ENCODE peak calls at places on chromosome 2, in six cellular contexts. One of them, this sample, is unnamed.

GRCh38 chr2:101900375-101900774 is 91.4 kb upstream of the IL1R2 start:
- DNase-seq in DMS 273 treated with DMSO at 0.1 percent for 48 hours: no peak
- DNase-seq in activated CD8-positive, alpha-beta memory T cell treated with anti-CD3 and anti-CD28 coated beads, Interleukin-2, amount 10 ng/mL, durations not matched to agents 7 days and 5 days: no peak
- DNase-seq in germinal center: no peak
- DNase-seq in H7: no peak
- DNase-seq in NCI-H774: no peak
- DNase-seq in this sample: no peak

GRCh38 chr2:98461650-98462049 is 17.0 kb downstream of the INPP4A start:
- DNase-seq in NCI-H774: no peak
- DNase-seq in H7: no peak
- DNase-seq in DMS 273 treated with DMSO at 0.1 percent for 48 hours: no peak
- DNase-seq in activated CD8-positive, alpha-beta memory T cell treated with anti-CD3 and anti-CD28 coated beads, Interleukin-2, amount 10 ng/mL, durations not matched to agents 7 days and 5 days: peak
- DNase-seq in germinal center: no peak
- DNase-seq in this sample: no peak

GRCh38 chr2:204967199-204967995 is 422.1 kb downstream of the PARD3B start:
- DNase-seq in DMS 273 treated with DMSO at 0.1 percent for 48 hours: no peak
- DNase-seq in germinal center: no peak
- DNase-seq in NCI-H774: no peak
- DNase-seq in H7: no peak
- DNase-seq in activated CD8-positive, alpha-beta memory T cell treated with anti-CD3 and anti-CD28 coated beads, Interleukin-2, amount 10 ng/mL, durations not matched to agents 7 days and 5 days: peak
- DNase-seq in this sample: no peak

GRCh38 chr2:3730646-3731045 is 27.3 kb downstream of the DCDC2C start:
- DNase-seq in NCI-H774: no peak
- DNase-seq in activated CD8-positive, alpha-beta memory T cell treated with anti-CD3 and anti-CD28 coated beads, Interleukin-2, amount 10 ng/mL, durations not matched to agents 7 days and 5 days: no peak
- DNase-seq in H7: no peak
- DNase-seq in DMS 273 treated with DMSO at 0.1 percent for 48 hours: no peak
- DNase-seq in germinal center: no peak
- DNase-seq in this sample: no peak

GRCh38 chr2:104545055-104545454 is 308.9 kb upstream of the POU3F3 start:
- DNase-seq in NCI-H774: no peak
- DNase-seq in germinal center: no peak
- DNase-seq in activated CD8-positive, alpha-beta memory T cell treated with anti-CD3 and anti-CD28 coated beads, Interleukin-2, amount 10 ng/mL, durations not matched to agents 7 days and 5 days: no peak
- DNase-seq in DMS 273 treated with DMSO at 0.1 percent for 48 hours: no peak
- DNase-seq in H7: no peak
- DNase-seq in this sample: no peak

GRCh38 chr2:44462934-44463849 is 101.4 kb downstream of the CAMKMT start:
- DNase-seq in H7: peak
- DNase-seq in germinal center: no peak
- DNase-seq in NCI-H774: no peak
- DNase-seq in DMS 273 treated with DMSO at 0.1 percent for 48 hours: no peak
- DNase-seq in activated CD8-positive, alpha-beta memory T cell treated with anti-CD3 and anti-CD28 coated beads, Interleukin-2, amount 10 ng/mL, durations not matched to agents 7 days and 5 days: no peak
- DNase-seq in this sample: no peak

GRCh38 chr2:109375656-109376055 is 238.1 kb downstream of the SEPTIN10 start:
- DNase-seq in germinal center: no peak
- DNase-seq in activated CD8-positive, alpha-beta memory T cell treated with anti-CD3 and anti-CD28 coated beads, Interleukin-2, amount 10 ng/mL, durations not matched to agents 7 days and 5 days: no peak
- DNase-seq in DMS 273 treated with DMSO at 0.1 percent for 48 hours: no peak
- DNase-seq in NCI-H774: no peak
- DNase-seq in H7: peak
- DNase-seq in this sample: no peak

GRCh38 chr2:224014336-224014735 is 24.8 kb downstream of the SERPINE2 start:
- DNase-seq in germinal center: no peak
- DNase-seq in DMS 273 treated with DMSO at 0.1 percent for 48 hours: no peak
- DNase-seq in H7: no peak
- DNase-seq in activated CD8-positive, alpha-beta memory T cell treated with anti-CD3 and anti-CD28 coated beads, Interleukin-2, amount 10 ng/mL, durations not matched to agents 7 days and 5 days: no peak
- DNase-seq in NCI-H774: no peak
- DNase-seq in this sample: no peak

GRCh38 chr2:29450823-29451222 is 335.6 kb downstream of the CLIP4 start:
- DNase-seq in DMS 273 treated with DMSO at 0.1 percent for 48 hours: no peak
- DNase-seq in NCI-H774: peak
- DNase-seq in germinal center: no peak
- DNase-seq in activated CD8-positive, alpha-beta memory T cell treated with anti-CD3 and anti-CD28 coated beads, Interleukin-2, amount 10 ng/mL, durations not matched to agents 7 days and 5 days: no peak
- DNase-seq in H7: no peak
- DNase-seq in this sample: peak

GRCh38 chr2:238502956-238503791 is 76.4 kb downstream of the ASB1 start:
- DNase-seq in NCI-H774: no peak
- DNase-seq in germinal center: no peak
- DNase-seq in DMS 273 treated with DMSO at 0.1 percent for 48 hours: no peak
- DNase-seq in H7: peak
- DNase-seq in activated CD8-positive, alpha-beta memory T cell treated with anti-CD3 and anti-CD28 coated beads, Interleukin-2, amount 10 ng/mL, durations not matched to agents 7 days and 5 days: no peak
- DNase-seq in this sample: no peak

GRCh38 chr2:44310287-44310686 is 35.0 kb downstream of the SLC3A1 start:
- DNase-seq in H7: no peak
- DNase-seq in NCI-H774: no peak
- DNase-seq in germinal center: no peak
- DNase-seq in DMS 273 treated with DMSO at 0.1 percent for 48 hours: no peak
- DNase-seq in activated CD8-positive, alpha-beta memory T cell treated with anti-CD3 and anti-CD28 coated beads, Interleukin-2, amount 10 ng/mL, durations not matched to agents 7 days and 5 days: no peak
- DNase-seq in this sample: no peak

GRCh38 chr2:26530696-26531095 is 52.8 kb upstream of the OTOF start:
- DNase-seq in H7: no peak
- DNase-seq in DMS 273 treated with DMSO at 0.1 percent for 48 hours: no peak
- DNase-seq in germinal center: no peak
- DNase-seq in activated CD8-positive, alpha-beta memory T cell treated with anti-CD3 and anti-CD28 coated beads, Interleukin-2, amount 10 ng/mL, durations not matched to agents 7 days and 5 days: no peak
- DNase-seq in NCI-H774: no peak
- DNase-seq in this sample: no peak

GRCh38 chr2:97761192-97761591 is 47.8 kb downstream of the ZAP70 start:
- DNase-seq in germinal center: no peak
- DNase-seq in activated CD8-positive, alpha-beta memory T cell treated with anti-CD3 and anti-CD28 coated beads, Interleukin-2, amount 10 ng/mL, durations not matched to agents 7 days and 5 days: peak
- DNase-seq in DMS 273 treated with DMSO at 0.1 percent for 48 hours: no peak
- DNase-seq in H7: no peak
- DNase-seq in NCI-H774: no peak
- DNase-seq in this sample: no peak

GRCh38 chr2:217838409-217838831 is 164.4 kb downstream of the TNS1 start:
- DNase-seq in H7: no peak
- DNase-seq in NCI-H774: no peak
- DNase-seq in activated CD8-positive, alpha-beta memory T cell treated with anti-CD3 and anti-CD28 coated beads, Interleukin-2, amount 10 ng/mL, durations not matched to agents 7 days and 5 days: no peak
- DNase-seq in germinal center: no peak
- DNase-seq in DMS 273 treated with DMSO at 0.1 percent for 48 hours: no peak
- DNase-seq in this sample: no peak

GRCh38 chr2:234419726-234420125 is 77.2 kb downstream of the ARL4C start:
- DNase-seq in activated CD8-positive, alpha-beta memory T cell treated with anti-CD3 and anti-CD28 coated beads, Interleukin-2, amount 10 ng/mL, durations not matched to agents 7 days and 5 days: no peak
- DNase-seq in DMS 273 treated with DMSO at 0.1 percent for 48 hours: no peak
- DNase-seq in H7: no peak
- DNase-seq in germinal center: no peak
- DNase-seq in NCI-H774: no peak
- DNase-seq in this sample: no peak

GRCh38 chr2:119483896-119484718 is 40.2 kb downstream of the SCTR start:
- DNase-seq in activated CD8-positive, alpha-beta memory T cell treated with anti-CD3 and anti-CD28 coated beads, Interleukin-2, amount 10 ng/mL, durations not matched to agents 7 days and 5 days: peak
- DNase-seq in DMS 273 treated with DMSO at 0.1 percent for 48 hours: no peak
- DNase-seq in germinal center: no peak
- DNase-seq in H7: no peak
- DNase-seq in NCI-H774: no peak
- DNase-seq in this sample: no peak

GRCh38 chr2:98730053-98730850 is 680 bp downstream of the MGAT4A start:
- DNase-seq in DMS 273 treated with DMSO at 0.1 percent for 48 hours: no peak
- DNase-seq in germinal center: peak
- DNase-seq in activated CD8-positive, alpha-beta memory T cell treated with anti-CD3 and anti-CD28 coated beads, Interleukin-2, amount 10 ng/mL, durations not matched to agents 7 days and 5 days: peak
- DNase-seq in H7: peak
- DNase-seq in NCI-H774: peak
- DNase-seq in this sample: no peak

GRCh38 chr2:228318218-228318617 is 136.7 kb upstream of the SPHKAP start:
- DNase-seq in DMS 273 treated with DMSO at 0.1 percent for 48 hours: peak
- DNase-seq in H7: peak
- DNase-seq in activated CD8-positive, alpha-beta memory T cell treated with anti-CD3 and anti-CD28 coated beads, Interleukin-2, amount 10 ng/mL, durations not matched to agents 7 days and 5 days: no peak
- DNase-seq in NCI-H774: no peak
- DNase-seq in germinal center: no peak
- DNase-seq in this sample: peak

GRCh38 chr2:8980096-8980495 is 23.4 kb downstream of the MBOAT2 start:
- DNase-seq in activated CD8-positive, alpha-beta memory T cell treated with anti-CD3 and anti-CD28 coated beads, Interleukin-2, amount 10 ng/mL, durations not matched to agents 7 days and 5 days: no peak
- DNase-seq in germinal center: no peak
- DNase-seq in H7: no peak
- DNase-seq in NCI-H774: no peak
- DNase-seq in DMS 273 treated with DMSO at 0.1 percent for 48 hours: no peak
- DNase-seq in this sample: no peak

GRCh38 chr2:173684896-173685485 is 280.2 kb downstream of the SP3 start:
- DNase-seq in germinal center: no peak
- DNase-seq in H7: no peak
- DNase-seq in activated CD8-positive, alpha-beta memory T cell treated with anti-CD3 and anti-CD28 coated beads, Interleukin-2, amount 10 ng/mL, durations not matched to agents 7 days and 5 days: no peak
- DNase-seq in NCI-H774: no peak
- DNase-seq in DMS 273 treated with DMSO at 0.1 percent for 48 hours: no peak
- DNase-seq in this sample: no peak

GRCh38 chr2:67561411-67561965 is 164.4 kb downstream of the ETAA1 start:
- DNase-seq in DMS 273 treated with DMSO at 0.1 percent for 48 hours: no peak
- DNase-seq in H7: no peak
- DNase-seq in activated CD8-positive, alpha-beta memory T cell treated with anti-CD3 and anti-CD28 coated beads, Interleukin-2, amount 10 ng/mL, durations not matched to agents 7 days and 5 days: no peak
- DNase-seq in NCI-H774: peak
- DNase-seq in germinal center: no peak
- DNase-seq in this sample: peak

GRCh38 chr2:172244419-172245130 is 141.9 kb upstream of the DLX2 start:
- DNase-seq in H7: no peak
- DNase-seq in DMS 273 treated with DMSO at 0.1 percent for 48 hours: no peak
- DNase-seq in germinal center: no peak
- DNase-seq in NCI-H774: no peak
- DNase-seq in activated CD8-positive, alpha-beta memory T cell treated with anti-CD3 and anti-CD28 coated beads, Interleukin-2, amount 10 ng/mL, durations not matched to agents 7 days and 5 days: no peak
- DNase-seq in this sample: no peak

GRCh38 chr2:161552015-161552414 is 72.2 kb upstream of the SLC4A10 start:
- DNase-seq in activated CD8-positive, alpha-beta memory T cell treated with anti-CD3 and anti-CD28 coated beads, Interleukin-2, amount 10 ng/mL, durations not matched to agents 7 days and 5 days: no peak
- DNase-seq in germinal center: no peak
- DNase-seq in DMS 273 treated with DMSO at 0.1 percent for 48 hours: no peak
- DNase-seq in H7: no peak
- DNase-seq in NCI-H774: no peak
- DNase-seq in this sample: no peak

GRCh38 chr2:207473203-207473865 is 56.4 kb upstream of the CREB1 start:
- DNase-seq in DMS 273 treated with DMSO at 0.1 percent for 48 hours: peak
- DNase-seq in NCI-H774: peak
- DNase-seq in germinal center: no peak
- DNase-seq in H7: peak
- DNase-seq in activated CD8-positive, alpha-beta memory T cell treated with anti-CD3 and anti-CD28 coated beads, Interleukin-2, amount 10 ng/mL, durations not matched to agents 7 days and 5 days: peak
- DNase-seq in this sample: peak

GRCh38 chr2:168685619-168686453 is 116.6 kb upstream of the NOSTRIN start:
- DNase-seq in H7: no peak
- DNase-seq in activated CD8-positive, alpha-beta memory T cell treated with anti-CD3 and anti-CD28 coated beads, Interleukin-2, amount 10 ng/mL, durations not matched to agents 7 days and 5 days: no peak
- DNase-seq in DMS 273 treated with DMSO at 0.1 percent for 48 hours: no peak
- DNase-seq in germinal center: no peak
- DNase-seq in NCI-H774: no peak
- DNase-seq in this sample: no peak

GRCh38 chr2:98795535-98795902 is 64.6 kb upstream of the MGAT4A start:
- DNase-seq in activated CD8-positive, alpha-beta memory T cell treated with anti-CD3 and anti-CD28 coated beads, Interleukin-2, amount 10 ng/mL, durations not matched to agents 7 days and 5 days: no peak
- DNase-seq in H7: no peak
- DNase-seq in DMS 273 treated with DMSO at 0.1 percent for 48 hours: no peak
- DNase-seq in NCI-H774: no peak
- DNase-seq in germinal center: no peak
- DNase-seq in this sample: no peak

GRCh38 chr2:113073325-113073834 is 5.6 kb downstream of the IL1F10 start:
- DNase-seq in germinal center: no peak
- DNase-seq in DMS 273 treated with DMSO at 0.1 percent for 48 hours: no peak
- DNase-seq in H7: no peak
- DNase-seq in activated CD8-positive, alpha-beta memory T cell treated with anti-CD3 and anti-CD28 coated beads, Interleukin-2, amount 10 ng/mL, durations not matched to agents 7 days and 5 days: no peak
- DNase-seq in NCI-H774: no peak
- DNase-seq in this sample: no peak

GRCh38 chr2:109662889-109663288 is 48.7 kb downstream of the SOWAHC start:
- DNase-seq in germinal center: no peak
- DNase-seq in activated CD8-positive, alpha-beta memory T cell treated with anti-CD3 and anti-CD28 coated beads, Interleukin-2, amount 10 ng/mL, durations not matched to agents 7 days and 5 days: no peak
- DNase-seq in H7: no peak
- DNase-seq in DMS 273 treated with DMSO at 0.1 percent for 48 hours: no peak
- DNase-seq in NCI-H774: no peak
- DNase-seq in this sample: no peak

GRCh38 chr2:112836695-112837117 is at the start of gene IL1B:
- DNase-seq in NCI-H774: no peak
- DNase-seq in activated CD8-positive, alpha-beta memory T cell treated with anti-CD3 and anti-CD28 coated beads, Interleukin-2, amount 10 ng/mL, durations not matched to agents 7 days and 5 days: no peak
- DNase-seq in H7: no peak
- DNase-seq in DMS 273 treated with DMSO at 0.1 percent for 48 hours: no peak
- DNase-seq in germinal center: no peak
- DNase-seq in this sample: no peak

GRCh38 chr2:212811036-212811805 is 272.6 kb upstream of the ERBB4 start:
- DNase-seq in germinal center: no peak
- DNase-seq in H7: no peak
- DNase-seq in activated CD8-positive, alpha-beta memory T cell treated with anti-CD3 and anti-CD28 coated beads, Interleukin-2, amount 10 ng/mL, durations not matched to agents 7 days and 5 days: no peak
- DNase-seq in DMS 273 treated with DMSO at 0.1 percent for 48 hours: no peak
- DNase-seq in NCI-H774: no peak
- DNase-seq in this sample: no peak